ENCODE peak calls at places on chromosome 13, in nine cellular contexts. U is body of pancreas; R is pancreas; Q is Peyer's patch; N is adipocyte; W is CD4-positive, CD25-positive, alpha-beta regulatory T cell; I is thyroid gland; L is IMR-90; K is A549. C is an unnamed sample.

GRCh38 chr13:112643759-112644459 is 45.9 kb upstream of the ATP11A start:
- DNase-seq in U (peak; percentile 85), R (peak; percentile 88), Q (no peak), N (no peak), W (no peak), I (peak; percentile 68), L (no peak), K (no peak), C (no peak)

GRCh38 chr13:42991892-42992584 is at the start of gene EPSTI1:
- DNase-seq in U (peak; percentile 52), R (peak; percentile 37), Q (peak; percentile 81), N (peak; percentile 80), W (peak; percentile 44), I (peak; percentile 62), L (peak; percentile 74), K (no peak), C (peak; percentile 84)

GRCh38 chr13:96426160-96426559 is 336.3 kb downstream of the HS6ST3 start:
- DNase-seq in U (no peak), R (no peak), Q (no peak), N (no peak), W (no peak), I (no peak), L (no peak), K (no peak), C (no peak)

GRCh38 chr13:41709511-41709910 is 251.4 kb downstream of the VWA8 start:
- DNase-seq in U (no peak), R (no peak), Q (no peak), N (no peak), W (no peak), I (no peak), L (peak; percentile 28), K (no peak), C (no peak)

GRCh38 chr13:98199480-98199879 is 22.4 kb upstream of the RNF113B start:
- DNase-seq in U (no peak), R (no peak), Q (no peak), N (no peak), W (no peak), I (no peak), L (peak; percentile 54), K (no peak), C (no peak)

GRCh38 chr13:29292045-29292444 is 303.4 kb downstream of the SLC7A1 start:
- DNase-seq in U (no peak), R (no peak), Q (no peak), N (no peak), W (no peak), I (no peak), L (no peak), K (no peak), C (no peak)

GRCh38 chr13:45021250-45021649 is 31.9 kb downstream of the GPALPP1 start:
- DNase-seq in U (no peak), R (no peak), Q (no peak), N (no peak), W (no peak), I (no peak), L (peak; percentile 97), K (no peak), C (no peak)

GRCh38 chr13:93216122-93216521 is 10.5 kb upstream of the GPC6 start:
- DNase-seq in U (no peak), R (no peak), Q (no peak), N (no peak), W (no peak), I (no peak), L (no peak), K (no peak), C (no peak)

GRCh38 chr13:27658569-27658968 is 36.9 kb downstream of the POLR1D start:
- DNase-seq in U (no peak), R (no peak), Q (no peak), N (peak; percentile 52), W (no peak), I (no peak), L (peak; percentile 60), K (no peak), C (no peak)

GRCh38 chr13:96091932-96092253 is 2.0 kb downstream of the HS6ST3 start:
- DNase-seq in U (no peak), R (no peak), Q (no peak), N (no peak), W (no peak), I (no peak), L (no peak), K (no peak), C (no peak)

GRCh38 chr13:99624936-99625540 is 123.8 kb downstream of the TM9SF2 start:
- DNase-seq in U (no peak), R (no peak), Q (no peak), N (no peak), W (no peak), I (no peak), L (no peak), K (no peak), C (no peak)

GRCh38 chr13:48775804-48776203 is 122.1 kb downstream of the CYSLTR2 start:
- DNase-seq in U (no peak), R (no peak), Q (no peak), N (peak; percentile 63), W (no peak), I (no peak), L (peak; percentile 97), K (no peak), C (no peak)

GRCh38 chr13:33547035-33547434 is 261.5 kb upstream of the STARD13 start:
- DNase-seq in U (no peak), R (no peak), Q (no peak), N (peak; percentile 37), W (no peak), I (no peak), L (no peak), K (no peak), C (no peak)

GRCh38 chr13:45718992-45719391 is 16.9 kb downstream of the CBY2 start:
- DNase-seq in U (no peak), R (no peak), Q (no peak), N (no peak), W (no peak), I (no peak), L (no peak), K (no peak), C (no peak)

GRCh38 chr13:75904012-75904411 is 267.9 kb downstream of the LMO7 start:
- DNase-seq in U (no peak), R (no peak), Q (no peak), N (no peak), W (no peak), I (no peak), L (no peak), K (no peak), C (no peak)

GRCh38 chr13:114131581-114132418 is 623 bp downstream of the RASA3 start:
- DNase-seq in U (peak; percentile 34), R (no peak), Q (peak; percentile 42), N (peak; percentile 64), W (no peak), I (peak; percentile 28), L (no peak), K (peak; percentile 15), C (no peak)

GRCh38 chr13:114128624-114129522 is 3.5 kb downstream of the RASA3 start:
- DNase-seq in U (no peak), R (no peak), Q (peak; percentile 90), N (peak; percentile 89), W (peak; percentile 83), I (peak; percentile 61), L (peak; percentile 95), K (no peak), C (no peak)

GRCh38 chr13:114129649-114130062 is 2.8 kb downstream of the RASA3 start:
- DNase-seq in U (no peak), R (no peak), Q (no peak), N (no peak), W (no peak), I (no peak), L (no peak), K (no peak), C (no peak)

GRCh38 chr13:114130708-114131580 is 1.5 kb downstream of the RASA3 start:
- DNase-seq in U (no peak), R (peak; percentile 44), Q (peak; percentile 71), N (peak; percentile 76), W (peak; percentile 39), I (peak; percentile 67), L (peak; percentile 91), K (peak; percentile 23), C (no peak)

GRCh38 chr13:114130131-114130707 is 2.2 kb downstream of the RASA3 start:
- DNase-seq in U (no peak), R (no peak), Q (no peak), N (no peak), W (no peak), I (no peak), L (no peak), K (no peak), C (no peak)
- H3K4me3 ChIP-seq in U (no peak overlapping the region), R (peak overlapping the region; percentile 79), Q (peak overlapping the region; percentile 75), N (peak overlapping the region; percentile 96), W (peak overlapping the region; percentile 97), I (no peak overlapping the region), L (peak overlapping the region; percentile 93), K (no peak overlapping the region), C (no peak overlapping the region)

DNA sequence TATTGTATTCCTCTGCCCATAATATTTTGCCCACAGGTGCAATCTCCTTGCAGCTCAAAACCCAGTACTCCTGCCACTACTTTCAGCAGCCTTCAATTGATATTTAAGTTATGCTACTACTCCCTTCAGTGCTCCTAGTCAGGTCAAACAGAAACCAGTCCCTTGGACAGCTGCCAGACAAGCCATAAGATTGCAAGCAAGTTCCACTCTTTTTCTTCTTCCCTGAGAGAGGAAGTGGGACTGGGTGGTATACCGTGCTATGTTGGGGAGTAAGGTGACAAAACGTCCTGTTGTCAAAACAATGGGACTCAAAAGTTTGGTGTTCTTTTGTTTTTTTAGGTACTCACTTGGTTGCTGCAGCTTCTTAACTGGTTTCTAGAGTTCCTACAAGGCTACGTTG is 63.1 kb upstream of the FRY start:
- DNase-seq in U (peak; percentile 39), R (peak; percentile 33), Q (no peak), N (no peak), W (no peak), I (no peak), L (no peak), K (no peak), C (no peak)
- H3K4me1 ChIP-seq in U (peaks cover 27% of the 10 kb centered on the region), R (no peaks in the 10 kb centered on the region), Q (no peaks in the 10 kb centered on the region), N (peaks cover 13% of the 10 kb centered on the region), W (no peaks in the 10 kb centered on the region), I (peaks cover 13% of the 10 kb centered on the region), L (peaks cover 12% of the 10 kb centered on the region), K (no peaks in the 10 kb centered on the region), C (peaks cover 11% of the 10 kb centered on the region)

DNA sequence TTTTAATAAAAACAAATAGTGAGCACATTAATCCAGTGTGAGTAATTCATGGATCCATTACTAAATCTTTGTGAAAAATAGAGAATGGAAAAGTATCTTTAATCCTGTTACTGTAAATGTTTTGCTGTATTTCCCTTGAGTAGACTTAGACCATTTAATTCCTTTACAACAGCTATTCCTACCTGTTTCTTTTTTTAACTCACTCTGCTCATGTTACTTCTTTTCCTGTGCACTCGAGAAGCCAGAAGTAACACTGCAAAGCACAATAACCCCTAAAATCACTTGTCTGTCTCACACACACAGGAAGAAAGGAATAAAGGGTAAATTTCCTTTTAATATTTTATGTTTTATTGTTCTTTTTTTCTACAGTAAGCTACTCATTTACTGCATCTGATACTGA is 244.3 kb downstream of the SHISA2 start:
- DNase-seq in U (no peak), R (no peak), Q (no peak), N (no peak), W (no peak), I (no peak), L (no peak), K (no peak), C (no peak)
- H3K9me3 ChIP-seq in U (no peaks in the 10 kb centered on the region), R (no peaks in the 10 kb centered on the region), Q (no peaks in the 10 kb centered on the region), N (peaks cover 5% of the 10 kb centered on the region), W (peaks cover 3% of the 10 kb centered on the region), I (no peaks in the 10 kb centered on the region), L (peaks cover 2% of the 10 kb centered on the region), K (no peaks in the 10 kb centered on the region), C (peaks cover 4% of the 10 kb centered on the region)

DNA sequence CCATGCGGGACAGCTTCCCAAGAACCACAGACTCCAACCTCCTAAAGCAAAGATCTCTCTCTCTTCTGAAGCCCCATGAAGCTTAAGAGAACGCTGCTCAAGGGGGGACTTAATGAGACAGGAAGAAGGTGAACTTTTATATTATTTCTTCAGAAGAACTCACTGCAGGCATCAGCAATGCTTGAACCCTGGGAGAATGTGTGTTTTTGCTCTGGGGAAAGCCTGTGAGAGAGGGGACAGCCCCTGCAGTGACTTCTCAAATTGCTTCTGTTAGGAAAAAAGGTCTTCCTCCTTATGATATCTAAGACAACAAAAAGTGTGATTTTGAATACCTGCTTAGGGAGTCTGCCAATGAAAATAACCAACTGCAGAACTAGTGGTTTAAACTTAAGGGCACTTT is 23.0 kb downstream of the GJA3 start:
- DNase-seq in U (no peak), R (no peak), Q (no peak), N (no peak), W (no peak), I (no peak), L (no peak), K (no peak), C (no peak)
- H3K4me3 ChIP-seq in U (no peak overlapping the region), R (no peak overlapping the region), Q (no peak overlapping the region), N (no peak overlapping the region), W (no peak overlapping the region), I (no peak overlapping the region), L (no peak overlapping the region), K (no peak overlapping the region), C (no peak overlapping the region)

C was measured in Caco-2.